ENCODE peak calls at places on chromosomes 6 and 20, in four cellular contexts. Z is AG10803, B is stomach, R is heart right ventricle. H is an unnamed sample.

GRCh38 chr20:62485062-62485700 is 9.4 kb upstream of the GATA5 start:
- DNase-seq in Z (peak), B (peak), R (peak), H (no peak)

GRCh38 chr20:20393770-20394169 is 25.9 kb downstream of the INSM1 start:
- DNase-seq in Z (no peak), B (no peak), R (no peak), H (no peak)

GRCh38 chr6:1703091-1703855 is 93.6 kb downstream of the FOXC1 start:
- DNase-seq in Z (no peak), B (no peak), R (no peak), H (no peak)

GRCh38 chr6:41780623-41781301 is at the start of gene PRICKLE4:
- DNase-seq in Z (no peak), B (peak), R (peak), H (no peak)

GRCh38 chr6:118469468-118469867 is 78.6 kb upstream of the PLN start:
- DNase-seq in Z (no peak), B (no peak), R (no peak), H (no peak)

GRCh38 chr20:5735845-5736530 is 14.2 kb upstream of the SHLD1 start:
- DNase-seq in Z (no peak), B (no peak), R (peak), H (no peak)

GRCh38 chr6:122530440-122531046 is 58.9 kb upstream of the SERINC1 start:
- DNase-seq in Z (peak), B (peak), R (peak), H (peak)

GRCh38 chr6:70651326-70651905 is 16.3 kb upstream of the SMAP1 start:
- DNase-seq in Z (no peak), B (no peak), R (no peak), H (peak)

GRCh38 chr6:39005774-39006173 is 42.8 kb upstream of the GLP1R start:
- DNase-seq in Z (no peak), B (peak), R (no peak), H (no peak)

GRCh38 chr20:20668639-20669038 is 43.8 kb downstream of the RALGAPA2 start:
- DNase-seq in Z (no peak), B (no peak), R (no peak), H (no peak)

GRCh38 chr20:23296841-23297701 is 53.5 kb upstream of the NXT1 start:
- DNase-seq in Z (peak), B (no peak), R (no peak), H (no peak)

GRCh38 chr6:15461127-15461944 is 201.5 kb downstream of the DTNBP1 start:
- DNase-seq in Z (no peak), B (no peak), R (no peak), H (no peak)

GRCh38 chr20:37596890-37597539 is 69.3 kb upstream of the BLCAP start:
- DNase-seq in Z (no peak), B (no peak), R (no peak), H (no peak)

GRCh38 chr6:89623749-89624148 is 14.8 kb downstream of the LYRM2 start:
- DNase-seq in Z (no peak), B (no peak), R (no peak), H (no peak)

GRCh38 chr20:63070771-63071540 is 64.2 kb upstream of the BHLHE23 start:
- DNase-seq in Z (no peak), B (no peak), R (no peak), H (no peak)

GRCh38 chr6:125066964-125067363 is 86.6 kb upstream of the TPD52L1 start:
- DNase-seq in Z (peak), B (no peak), R (no peak), H (peak)

GRCh38 chr20:62355527-62356142 is 11.5 kb downstream of the LAMA5 start:
- DNase-seq in Z (no peak), B (no peak), R (peak), H (no peak)

GRCh38 chr6:29474996-29475395 is 12.8 kb downstream of the MAS1L start:
- DNase-seq in Z (no peak), B (no peak), R (no peak), H (no peak)

GRCh38 chr20:51760905-51761544 is 7.2 kb downstream of the ATP9A start:
- DNase-seq in Z (no peak), B (no peak), R (no peak), H (no peak)

GRCh38 chr6:32109765-32110160 is 625 bp upstream of the TNXB start:
- DNase-seq in Z (no peak), B (no peak), R (no peak), H (no peak)
- H3K4me3 ChIP-seq in Z (no peak), B (no peak), R (peak), H (no peak)

GRCh38 chr6:107646176-107646575 is 156.3 kb downstream of the SOBP start:
- DNase-seq in Z (peak), B (peak), R (peak), H (no peak)
- H3K4me3 ChIP-seq in Z (no peak), B (no peak), R (no peak), H (no peak)

GRCh38 chr6:134230940-134231339 is 87.0 kb downstream of the SGK1 start:
- DNase-seq in Z (no peak), B (no peak), R (no peak), H (no peak)
- H3K4me3 ChIP-seq in Z (no peak), B (no peak), R (no peak), H (no peak)

GRCh38 chr6:33076406-33076934 is 680 bp downstream of the HLA-DPB1 start:
- DNase-seq in Z (no peak), B (no peak), R (no peak), H (no peak)
- H3K4me3 ChIP-seq in Z (no peak), B (peak), R (peak), H (no peak)

H was measured in Jurkat, Clone E6-1.